ENCODE peak calls at places on chromosome 19, in nine cellular contexts. P is CD4-positive, alpha-beta memory T cell; R is PC-9; D is fibroblast of lung; A is astrocyte; G is GM23248; L is Caco-2; U is keratinocyte; X is aorta. I is an unnamed sample. For H3K9me3, the result is how much of the 10 kb centered on the place peaks cover.

GRCh38 chr19:15779756-15780476 is 7.5 kb upstream of the OR10H5 start:
- DNase-seq in P (no peak), R (peak), D (no peak), X (peak), U (no peak), A (no peak), G (peak), L (no peak), I (peak)

GRCh38 chr19:44401108-44401786 is at the start of gene ZNF285:
- DNase-seq in L (peak), P (peak), G (peak), D (peak), A (peak), R (peak), X (peak), U (peak), I (peak)

GRCh38 chr19:5907216-5907615 is 2.5 kb downstream of the VMAC start:
- DNase-seq in A (no peak), X (no peak), U (no peak), G (no peak), P (no peak), R (no peak), D (no peak), L (no peak), I (no peak)

GRCh38 chr19:30367421-30367820 is 4.8 kb upstream of the ZNF536 start:
- DNase-seq in U (no peak), A (no peak), G (no peak), L (no peak), X (no peak), R (no peak), D (no peak), P (no peak), I (no peak)

GRCh38 chr19:41029524-41030432 is 38.7 kb downstream of the CYP2B6 start:
- DNase-seq in G (no peak), A (no peak), P (no peak), D (no peak), U (no peak), X (no peak), L (no peak), R (no peak), I (no peak)

GRCh38 chr19:4401482-4402170 is 814 bp upstream of the CHAF1A start:
- DNase-seq in P (peak), D (no peak), X (no peak), U (no peak), L (no peak), A (no peak), G (no peak), R (no peak), I (no peak)

GRCh38 chr19:55365245-55365644 is 2.2 kb upstream of the GARIN5B start:
- DNase-seq in X (no peak), A (no peak), D (no peak), L (no peak), P (no peak), U (no peak), R (no peak), G (no peak), I (no peak)

GRCh38 chr19:32809254-32809653 is 60.3 kb downstream of the SLC7A9 start:
- DNase-seq in G (no peak), D (no peak), U (no peak), P (no peak), A (no peak), X (peak), L (no peak), R (no peak), I (no peak)

GRCh38 chr19:41753936-41754529 is 1.3 kb upstream of the CEACAM6 start:
- DNase-seq in P (peak), X (no peak), L (peak), A (no peak), G (peak), R (no peak), D (peak), U (no peak), I (peak)

GRCh38 chr19:36112678-36113077 is 1.7 kb downstream of the OVOL3 start:
- DNase-seq in R (no peak), G (no peak), A (no peak), D (no peak), L (no peak), U (no peak), X (no peak), P (no peak), I (no peak)

GRCh38 chr19:56297010-56297409 is 17.6 kb downstream of the ZSCAN5A start:
- DNase-seq in R (no peak), L (no peak), P (no peak), A (no peak), X (no peak), G (no peak), U (no peak), D (no peak), I (no peak)

GRCh38 chr19:29576761-29577661 is 29.1 kb upstream of the POP4 start:
- DNase-seq in U (no peak), R (no peak), A (peak), L (no peak), P (no peak), D (no peak), G (peak), X (no peak), I (peak)

GRCh38 chr19:23917856-23918255 is 3.2 kb downstream of the ZNF726 start:
- DNase-seq in X (no peak), P (no peak), G (no peak), R (no peak), U (no peak), D (no peak), A (no peak), L (no peak), I (no peak)

GRCh38 chr19:16166417-16166816 is 6.9 kb downstream of the CIB3 start:
- DNase-seq in D (no peak), U (no peak), P (no peak), L (no peak), G (no peak), R (no peak), A (no peak), X (no peak), I (no peak)

GRCh38 chr19:33767898-33768413 is 28.7 kb upstream of the KCTD15 start:
- DNase-seq in U (no peak), G (peak), X (no peak), R (no peak), A (no peak), D (peak), L (peak), P (no peak), I (peak)

GRCh38 chr19:12789904-12790619 is 1.2 kb upstream of the JUNB start:
- DNase-seq in G (peak), X (peak), D (peak), R (peak), P (peak), A (peak), L (peak), U (no peak), I (peak)

GRCh38 chr19:46861691-46862503 is 1.1 kb downstream of the ARHGAP35 start:
- DNase-seq in X (no peak), G (peak), A (no peak), D (no peak), R (no peak), L (no peak), U (no peak), P (no peak), I (no peak)

GRCh38 chr19:33280351-33280921 is 21.9 kb downstream of the CEBPA start:
- DNase-seq in P (no peak), A (no peak), D (no peak), U (no peak), X (no peak), G (no peak), R (no peak), L (no peak), I (no peak)

GRCh38 chr19:11005521-11005920 is 44.7 kb downstream of the SMARCA4 start:
- DNase-seq in L (no peak), X (no peak), U (no peak), D (no peak), A (no peak), P (no peak), R (no peak), G (no peak), I (no peak)

GRCh38 chr19:5386841-5387240 is 46.2 kb upstream of the PTPRS start:
- DNase-seq in P (no peak), G (no peak), D (no peak), X (no peak), A (no peak), U (no peak), R (no peak), L (no peak), I (no peak)

GRCh38 chr19:12015753-12016116 is 19.7 kb downstream of the ZNF433 start:
- DNase-seq in P (no peak), X (no peak), G (no peak), D (no peak), R (no peak), A (no peak), L (no peak), U (no peak), I (no peak)

GRCh38 chr19:6752257-6753177 is 13.0 kb downstream of the TRIP10 start:
- DNase-seq in D (no peak), U (no peak), P (no peak), L (peak), G (no peak), A (no peak), R (no peak), X (no peak), I (no peak)

GRCh38 chr19:3343619-3344502 is 22.5 kb upstream of the NFIC start:
- DNase-seq in L (peak), G (peak), U (peak), A (peak), X (peak), R (peak), D (peak), P (no peak), I (peak)

GRCh38 chr19:53455828-53456227 is 11.7 kb upstream of the ZNF813 start:
- DNase-seq in R (no peak), L (no peak), D (no peak), G (no peak), A (no peak), X (no peak), U (no peak), P (no peak), I (no peak)
- H3K4me3 ChIP-seq in R (no peak), L (no peak), D (no peak), G (no peak), A (no peak), X (no peak), U (no peak), P (no peak), I (no peak)

GRCh38 chr19:51959791-51960190 is 26.8 kb downstream of the ZNF350 start:
- DNase-seq in A (no peak), U (no peak), R (no peak), L (no peak), P (no peak), G (no peak), D (no peak), X (no peak), I (no peak)

GRCh38 chr19:51970718-51971117 is 15.9 kb downstream of the ZNF350 start:
- DNase-seq in U (no peak), D (no peak), P (no peak), X (no peak), R (no peak), L (no peak), G (no peak), A (no peak), I (no peak)

DNA sequence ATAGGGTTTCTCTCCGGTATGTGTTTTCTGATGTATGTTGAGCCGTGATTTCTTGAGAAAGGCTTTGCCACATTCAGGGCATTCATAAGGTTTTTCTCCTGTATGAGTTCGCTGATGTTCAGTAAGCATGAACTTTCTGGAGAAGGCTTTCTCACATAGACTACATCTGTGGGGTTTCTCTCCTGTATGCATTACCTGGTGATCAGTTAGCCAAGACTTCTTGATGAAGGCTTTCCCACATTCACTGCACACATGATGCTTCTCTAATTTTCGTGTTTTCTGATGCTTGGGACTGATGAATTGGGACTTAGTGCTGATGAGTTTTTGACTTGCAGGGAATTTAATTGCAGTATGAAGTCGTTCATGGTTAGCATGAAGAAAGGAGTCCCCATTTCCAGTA is 21.1 kb downstream of the ZNF350 start:
- DNase-seq in R (no peak), D (no peak), P (no peak), G (no peak), X (no peak), L (no peak), A (no peak), U (no peak), I (no peak)
- H3K9me3 ChIP-seq in R (half or more), D (under half), P (under half), G (under half), X (under half), L (under half), A (under half), U (under half), I (under half)

DNA sequence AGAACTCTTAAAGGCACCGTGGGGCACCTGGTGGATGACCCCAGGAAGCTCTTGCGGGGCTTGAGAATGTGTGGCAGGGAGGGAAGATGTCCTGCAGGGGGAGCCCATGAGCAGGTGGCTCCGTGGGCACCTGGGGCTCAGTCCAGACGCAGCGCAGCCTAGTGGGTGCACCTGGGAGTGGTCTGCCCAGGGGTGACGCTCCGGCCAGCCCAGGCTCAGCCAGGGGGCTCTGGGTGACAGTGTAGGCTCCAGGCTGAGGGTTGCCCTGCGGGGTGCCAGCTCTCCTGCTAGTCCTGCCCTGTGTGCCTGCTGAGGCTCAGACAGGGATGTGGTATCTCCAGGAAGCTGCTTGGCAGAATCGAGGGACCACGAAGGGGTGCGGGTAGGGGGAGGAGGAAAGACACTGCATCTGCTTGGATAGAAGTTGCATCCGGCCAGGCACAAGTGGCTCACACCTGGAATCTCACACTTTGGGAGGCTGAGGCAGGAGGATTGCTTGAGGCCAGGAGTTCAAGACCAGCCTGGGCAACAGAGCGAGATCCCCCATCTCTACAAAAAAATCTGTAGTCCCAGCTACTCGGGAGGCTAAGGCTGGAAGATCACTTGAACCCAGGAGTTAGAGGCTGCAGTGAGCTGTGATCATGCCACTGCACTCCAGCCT is 15.0 kb upstream of the PGLS start:
- DNase-seq in U (no peak), D (peak), R (peak), A (no peak), L (peak), P (peak), X (peak), G (peak), I (peak)
- H3K4me3 ChIP-seq in U (no peak), D (no peak), R (no peak), A (no peak), L (no peak), P (no peak), X (no peak), G (no peak), I (no peak)

GRCh38 chr19:50047686-50048085 is 21.9 kb downstream of the ZNF473 start:
- DNase-seq in U (no peak), D (peak), P (no peak), A (no peak), R (no peak), G (no peak), X (no peak), L (no peak), I (no peak)
- H3K9me3 ChIP-seq in U (under half), D (under half), P (under half), A (half or more), R (half or more), G (under half), X (under half), L (under half), I (half or more)

GRCh38 chr19:19619121-19619848 is 798 bp upstream of the PBX4 start:
- DNase-seq in D (no peak), U (no peak), A (no peak), P (no peak), R (no peak), L (no peak), X (no peak), G (no peak), I (no peak)
- H3K4me3 ChIP-seq in D (no peak), U (no peak), A (peak), P (no peak), R (peak), L (peak), X (no peak), G (peak), I (peak)

GRCh38 chr19:37669336-37669963 is 14.2 kb upstream of the ZFP30 start:
- DNase-seq in A (no peak), U (no peak), D (no peak), L (no peak), G (no peak), X (no peak), P (no peak), R (no peak), I (no peak)
- H3K9me3 ChIP-seq in A (under half), U (under half), D (under half), L (half or more), G (under half), X (under half), P (under half), R (under half), I (under half)

DNA sequence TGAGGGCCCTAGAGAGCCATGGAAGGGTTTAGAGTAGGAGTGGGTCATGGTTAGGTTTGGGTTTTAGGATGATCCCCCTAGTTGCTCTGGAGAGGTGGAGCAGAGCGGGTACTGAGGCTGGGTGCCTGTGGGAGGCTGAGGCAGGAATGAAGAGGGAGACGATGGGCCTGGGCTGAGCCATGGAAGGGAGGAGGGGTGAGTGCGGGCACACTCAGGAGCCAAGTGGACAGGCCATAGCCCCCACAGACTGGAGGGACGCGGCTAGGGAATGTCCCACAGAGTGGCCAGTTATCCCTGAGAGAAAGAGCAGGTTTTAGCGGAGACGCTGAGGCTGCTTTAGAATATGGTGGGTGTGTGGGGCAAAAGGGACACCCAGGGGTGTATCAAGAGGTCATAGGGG is 6.0 kb upstream of the CATSPERG start:
- DNase-seq in P (no peak), X (no peak), G (no peak), U (no peak), A (no peak), L (no peak), R (no peak), D (no peak), I (no peak)
- H3K4me3 ChIP-seq in P (no peak), X (no peak), G (no peak), U (no peak), A (no peak), L (no peak), R (no peak), D (no peak), I (no peak)

GRCh38 chr19:8866344-8866743 is 34.2 kb downstream of the MBD3L1 start:
- DNase-seq in L (no peak), D (no peak), U (no peak), G (no peak), P (no peak), X (no peak), R (no peak), A (no peak), I (no peak)
- H3K9me3 ChIP-seq in L (under half), D (under half), U (under half), G (under half), P (under half), X (under half), R (under half), A (under half), I (under half)

DNA sequence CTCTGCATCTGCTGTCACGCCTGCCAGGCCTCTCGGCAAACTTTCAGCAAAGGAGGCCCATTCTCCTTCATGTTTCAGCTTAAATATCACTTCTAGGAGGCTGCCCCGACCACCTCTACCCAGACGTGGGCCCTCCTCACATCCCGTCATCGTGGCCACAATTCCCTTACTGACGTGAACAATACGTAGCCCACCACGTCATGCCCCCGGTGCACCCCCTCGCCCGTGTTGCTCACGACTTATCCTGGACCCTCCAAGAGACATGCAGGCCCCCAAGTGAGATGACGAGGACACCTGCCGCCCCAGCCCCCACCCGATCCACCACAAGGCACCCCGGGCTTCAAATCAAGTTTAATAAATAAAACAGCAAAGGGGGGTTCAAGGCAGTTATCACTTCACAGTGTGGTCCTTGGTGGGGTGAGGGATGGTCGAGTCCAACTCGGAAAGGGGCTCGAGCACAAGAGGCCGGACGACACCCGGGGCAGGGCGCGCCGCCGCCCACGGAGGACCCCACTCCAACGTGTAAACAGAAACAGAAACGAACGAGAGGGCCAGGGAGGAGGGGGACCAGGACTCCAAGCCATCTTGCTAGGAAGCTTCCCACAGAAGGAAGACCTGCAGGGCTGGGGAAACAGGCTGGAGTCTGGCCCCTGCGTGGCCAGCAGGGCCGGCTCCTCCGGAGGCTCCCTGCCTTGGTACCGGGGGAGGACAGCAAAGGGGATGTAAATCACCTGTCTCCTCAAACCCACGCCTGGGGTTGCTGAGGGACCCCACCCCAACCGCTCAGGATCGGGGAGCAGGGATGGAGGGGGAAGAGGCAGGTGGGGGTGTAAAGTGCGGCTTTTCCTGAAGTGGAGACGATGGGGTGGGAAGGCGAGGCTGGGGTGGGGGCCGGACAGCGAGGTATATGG is 14.3 kb upstream of the PLPP2 start:
- DNase-seq in L (no peak), X (peak), D (no peak), U (no peak), R (no peak), A (no peak), G (no peak), P (no peak), I (no peak)
- H3K4me3 ChIP-seq in L (no peak), X (no peak), D (no peak), U (no peak), R (no peak), A (no peak), G (no peak), P (no peak), I (no peak)

GRCh38 chr19:52102163-52102562 is 6.6 kb upstream of the ZNF841 start:
- DNase-seq in G (no peak), X (no peak), A (no peak), U (no peak), D (no peak), L (no peak), R (no peak), P (no peak), I (no peak)

GRCh38 chr19:52099497-52100138 is 4.1 kb upstream of the ZNF841 start:
- DNase-seq in A (no peak), X (no peak), D (peak), G (no peak), L (no peak), U (no peak), P (no peak), R (peak), I (no peak)

GRCh38 chr19:52102782-52103181 is 7.2 kb upstream of the ZNF841 start:
- DNase-seq in L (no peak), A (no peak), R (no peak), U (no peak), D (no peak), P (no peak), G (no peak), X (no peak), I (no peak)
- H3K9me3 ChIP-seq in L (half or more), A (under half), R (under half), U (under half), D (under half), P (under half), G (under half), X (under half), I (under half)

I was measured in MG63.